ENCODE peak calls at places on chromosomes 5 and 9, in eight cellular contexts. One of them, this sample, is unnamed.

GRCh38 chr9:8857330-8858249 is 1058.0 kb upstream of the DMAC1 start:
- DNase-seq in GM23338: peak; percentile 86
- DNase-seq in endothelial cell of umbilical vein: peak; percentile 21
- DNase-seq in GM12891: no peak
- DNase-seq in SK-N-SH: peak; percentile 72
- DNase-seq in prostate gland: peak; percentile 36
- DNase-seq in esophagus muscularis mucosa: no peak
- DNase-seq in HCT116: no peak
- DNase-seq in this sample: no peak

GRCh38 chr5:110335361-110336046 is 391.0 kb downstream of the TMEM232 start:
- DNase-seq in GM23338: no peak
- DNase-seq in endothelial cell of umbilical vein: no peak
- DNase-seq in GM12891: no peak
- DNase-seq in SK-N-SH: no peak
- DNase-seq in prostate gland: no peak
- DNase-seq in esophagus muscularis mucosa: no peak
- DNase-seq in HCT116: no peak
- DNase-seq in this sample: no peak

GRCh38 chr5:39543335-39543734 is 118.6 kb upstream of the DAB2 start:
- DNase-seq in GM23338: no peak
- DNase-seq in endothelial cell of umbilical vein: peak; percentile 73
- DNase-seq in GM12891: no peak
- DNase-seq in SK-N-SH: no peak
- DNase-seq in prostate gland: no peak
- DNase-seq in esophagus muscularis mucosa: no peak
- DNase-seq in HCT116: no peak
- DNase-seq in this sample: no peak

GRCh38 chr5:9058161-9058560 is 487.7 kb downstream of the SEMA5A start:
- DNase-seq in GM23338: no peak
- DNase-seq in endothelial cell of umbilical vein: no peak
- DNase-seq in GM12891: no peak
- DNase-seq in SK-N-SH: no peak
- DNase-seq in prostate gland: no peak
- DNase-seq in esophagus muscularis mucosa: peak; percentile 37
- DNase-seq in HCT116: no peak
- DNase-seq in this sample: no peak

GRCh38 chr9:83199240-83199639 is 136.3 kb upstream of the RASEF start:
- DNase-seq in GM23338: peak; percentile 46
- DNase-seq in endothelial cell of umbilical vein: peak; percentile 65
- DNase-seq in GM12891: no peak
- DNase-seq in SK-N-SH: peak; percentile 63
- DNase-seq in prostate gland: peak; percentile 54
- DNase-seq in esophagus muscularis mucosa: no peak
- DNase-seq in HCT116: peak; percentile 16
- DNase-seq in this sample: peak; percentile 37

GRCh38 chr9:6600006-6600405 is 45.5 kb downstream of the GLDC start:
- DNase-seq in GM23338: no peak
- DNase-seq in endothelial cell of umbilical vein: no peak
- DNase-seq in GM12891: no peak
- DNase-seq in SK-N-SH: no peak
- DNase-seq in prostate gland: no peak
- DNase-seq in esophagus muscularis mucosa: no peak
- DNase-seq in HCT116: no peak
- DNase-seq in this sample: no peak

GRCh38 chr9:128141604-128142003 is 7.6 kb upstream of the LCN2 start:
- DNase-seq in GM23338: no peak
- DNase-seq in endothelial cell of umbilical vein: no peak
- DNase-seq in GM12891: no peak
- DNase-seq in SK-N-SH: no peak
- DNase-seq in prostate gland: no peak
- DNase-seq in esophagus muscularis mucosa: no peak
- DNase-seq in HCT116: no peak
- DNase-seq in this sample: no peak

GRCh38 chr5:72394688-72395087 is 74.5 kb downstream of the PTCD2 start:
- DNase-seq in GM23338: peak; percentile 28
- DNase-seq in endothelial cell of umbilical vein: peak; percentile 46
- DNase-seq in GM12891: no peak
- DNase-seq in SK-N-SH: no peak
- DNase-seq in prostate gland: no peak
- DNase-seq in esophagus muscularis mucosa: no peak
- DNase-seq in HCT116: no peak
- DNase-seq in this sample: no peak

GRCh38 chr5:91219803-91220371 is 163.2 kb downstream of the ARRDC3 start:
- DNase-seq in GM23338: peak; percentile 56
- DNase-seq in endothelial cell of umbilical vein: peak; percentile 63
- DNase-seq in GM12891: no peak
- DNase-seq in SK-N-SH: peak; percentile 16
- DNase-seq in prostate gland: no peak
- DNase-seq in esophagus muscularis mucosa: no peak
- DNase-seq in HCT116: peak; percentile 26
- DNase-seq in this sample: no peak

GRCh38 chr5:134138416-134139376 is 24.2 kb downstream of the TCF7 start:
- DNase-seq in GM23338: no peak
- DNase-seq in endothelial cell of umbilical vein: no peak
- DNase-seq in GM12891: peak; percentile 62
- DNase-seq in SK-N-SH: no peak
- DNase-seq in prostate gland: no peak
- DNase-seq in esophagus muscularis mucosa: peak; percentile 77
- DNase-seq in HCT116: no peak
- DNase-seq in this sample: peak; percentile 43

GRCh38 chr9:68964765-68965164 is 49.1 kb downstream of the PRKACG start:
- DNase-seq in GM23338: no peak
- DNase-seq in endothelial cell of umbilical vein: no peak
- DNase-seq in GM12891: no peak
- DNase-seq in SK-N-SH: no peak
- DNase-seq in prostate gland: no peak
- DNase-seq in esophagus muscularis mucosa: no peak
- DNase-seq in HCT116: no peak
- DNase-seq in this sample: no peak

GRCh38 chr9:105694848-105695581 is 674 bp downstream of the TMEM38B start:
- DNase-seq in GM23338: peak; percentile 80
- DNase-seq in endothelial cell of umbilical vein: peak; percentile 65
- DNase-seq in GM12891: peak; percentile 28
- DNase-seq in SK-N-SH: peak; percentile 81
- DNase-seq in prostate gland: peak; percentile 65
- DNase-seq in esophagus muscularis mucosa: no peak
- DNase-seq in HCT116: no peak
- DNase-seq in this sample: no peak

GRCh38 chr5:138716456-138716924 is 36.7 kb upstream of the CTNNA1 start:
- DNase-seq in GM23338: peak; percentile 38
- DNase-seq in endothelial cell of umbilical vein: no peak
- DNase-seq in GM12891: no peak
- DNase-seq in SK-N-SH: peak; percentile 48
- DNase-seq in prostate gland: peak; percentile 14
- DNase-seq in esophagus muscularis mucosa: no peak
- DNase-seq in HCT116: no peak
- DNase-seq in this sample: no peak

GRCh38 chr9:6552033-6552737 is 93.3 kb downstream of the GLDC start:
- DNase-seq in GM23338: peak; percentile 33
- DNase-seq in endothelial cell of umbilical vein: peak; percentile 92
- DNase-seq in GM12891: no peak
- DNase-seq in SK-N-SH: peak; percentile 27
- DNase-seq in prostate gland: no peak
- DNase-seq in esophagus muscularis mucosa: no peak
- DNase-seq in HCT116: no peak
- DNase-seq in this sample: no peak

GRCh38 chr5:44860267-44860666 is 51.5 kb downstream of the MRPS30 start:
- DNase-seq in GM23338: no peak
- DNase-seq in endothelial cell of umbilical vein: no peak
- DNase-seq in GM12891: no peak
- DNase-seq in SK-N-SH: no peak
- DNase-seq in prostate gland: no peak
- DNase-seq in esophagus muscularis mucosa: no peak
- DNase-seq in HCT116: no peak
- DNase-seq in this sample: no peak

GRCh38 chr9:113993838-113994540 is 84.1 kb downstream of the AMBP start:
- DNase-seq in GM23338: no peak
- DNase-seq in endothelial cell of umbilical vein: peak; percentile 95
- DNase-seq in GM12891: no peak
- DNase-seq in SK-N-SH: peak; percentile 59
- DNase-seq in prostate gland: peak; percentile 96
- DNase-seq in esophagus muscularis mucosa: no peak
- DNase-seq in HCT116: no peak
- DNase-seq in this sample: peak; percentile 86
- TF ChIP-seq POLR2AphosphoS5 in GM23338: no peak
- TF ChIP-seq POLR2AphosphoS5 in endothelial cell of umbilical vein: peak; percentile 71
- TF ChIP-seq POLR2AphosphoS5 in GM12891: no peak
- TF ChIP-seq POLR2AphosphoS5 in SK-N-SH: no peak
- TF ChIP-seq POLR2AphosphoS5 in prostate gland: peak; percentile 95
- TF ChIP-seq POLR2AphosphoS5 in esophagus muscularis mucosa: no peak
- TF ChIP-seq POLR2AphosphoS5 in HCT116: no peak
- TF ChIP-seq POLR2AphosphoS5 in this sample: peak; percentile 24

GRCh38 chr9:15178621-15179020 is 128.4 kb downstream of the TTC39B start:
- DNase-seq in GM23338: no peak
- DNase-seq in endothelial cell of umbilical vein: no peak
- DNase-seq in GM12891: no peak
- DNase-seq in SK-N-SH: no peak
- DNase-seq in prostate gland: no peak
- DNase-seq in esophagus muscularis mucosa: no peak
- DNase-seq in HCT116: no peak
- DNase-seq in this sample: no peak

GRCh38 chr9:15182755-15183154 is 124.3 kb downstream of the TTC39B start:
- DNase-seq in GM23338: no peak
- DNase-seq in endothelial cell of umbilical vein: no peak
- DNase-seq in GM12891: no peak
- DNase-seq in SK-N-SH: peak; percentile 33
- DNase-seq in prostate gland: no peak
- DNase-seq in esophagus muscularis mucosa: no peak
- DNase-seq in HCT116: no peak
- DNase-seq in this sample: no peak

GRCh38 chr9:15180124-15180523 is 126.9 kb downstream of the TTC39B start:
- DNase-seq in GM23338: no peak
- DNase-seq in endothelial cell of umbilical vein: no peak
- DNase-seq in GM12891: no peak
- DNase-seq in SK-N-SH: no peak
- DNase-seq in prostate gland: no peak
- DNase-seq in esophagus muscularis mucosa: no peak
- DNase-seq in HCT116: no peak
- DNase-seq in this sample: no peak

GRCh38 chr9:15176821-15177220 is 130.2 kb downstream of the TTC39B start:
- DNase-seq in GM23338: no peak
- DNase-seq in endothelial cell of umbilical vein: no peak
- DNase-seq in GM12891: no peak
- DNase-seq in SK-N-SH: no peak
- DNase-seq in prostate gland: no peak
- DNase-seq in esophagus muscularis mucosa: no peak
- DNase-seq in HCT116: no peak
- DNase-seq in this sample: no peak

GRCh38 chr9:15182003-15182695 is 124.9 kb downstream of the TTC39B start:
- DNase-seq in GM23338: no peak
- DNase-seq in endothelial cell of umbilical vein: no peak
- DNase-seq in GM12891: no peak
- DNase-seq in SK-N-SH: peak; percentile 33
- DNase-seq in prostate gland: no peak
- DNase-seq in esophagus muscularis mucosa: no peak
- DNase-seq in HCT116: no peak
- DNase-seq in this sample: no peak
- TF ChIP-seq POLR2AphosphoS5 in GM23338: no peak
- TF ChIP-seq POLR2AphosphoS5 in endothelial cell of umbilical vein: no peak
- TF ChIP-seq POLR2AphosphoS5 in GM12891: no peak
- TF ChIP-seq POLR2AphosphoS5 in SK-N-SH: no peak
- TF ChIP-seq POLR2AphosphoS5 in prostate gland: no peak
- TF ChIP-seq POLR2AphosphoS5 in esophagus muscularis mucosa: no peak
- TF ChIP-seq POLR2AphosphoS5 in HCT116: no peak
- TF ChIP-seq POLR2AphosphoS5 in this sample: no peak

GRCh38 chr9:35717132-35717870 is 14.7 kb downstream of the TLN1 start:
- DNase-seq in GM23338: no peak
- DNase-seq in endothelial cell of umbilical vein: no peak
- DNase-seq in GM12891: no peak
- DNase-seq in SK-N-SH: no peak
- DNase-seq in prostate gland: no peak
- DNase-seq in esophagus muscularis mucosa: no peak
- DNase-seq in HCT116: no peak
- DNase-seq in this sample: no peak
- TF ChIP-seq POLR2AphosphoS5 in GM23338: no peak
- TF ChIP-seq POLR2AphosphoS5 in endothelial cell of umbilical vein: no peak
- TF ChIP-seq POLR2AphosphoS5 in GM12891: no peak
- TF ChIP-seq POLR2AphosphoS5 in SK-N-SH: no peak
- TF ChIP-seq POLR2AphosphoS5 in prostate gland: no peak
- TF ChIP-seq POLR2AphosphoS5 in esophagus muscularis mucosa: no peak
- TF ChIP-seq POLR2AphosphoS5 in HCT116: no peak
- TF ChIP-seq POLR2AphosphoS5 in this sample: no peak

GRCh38 chr9:111029260-111029659 is 9.0 kb downstream of the LPAR1 start:
- DNase-seq in GM23338: no peak
- DNase-seq in endothelial cell of umbilical vein: no peak
- DNase-seq in GM12891: no peak
- DNase-seq in SK-N-SH: no peak
- DNase-seq in prostate gland: no peak
- DNase-seq in esophagus muscularis mucosa: no peak
- DNase-seq in HCT116: no peak
- DNase-seq in this sample: no peak
- TF ChIP-seq POLR2AphosphoS5 in GM23338: no peak
- TF ChIP-seq POLR2AphosphoS5 in endothelial cell of umbilical vein: no peak
- TF ChIP-seq POLR2AphosphoS5 in GM12891: no peak
- TF ChIP-seq POLR2AphosphoS5 in SK-N-SH: no peak
- TF ChIP-seq POLR2AphosphoS5 in prostate gland: no peak
- TF ChIP-seq POLR2AphosphoS5 in esophagus muscularis mucosa: no peak
- TF ChIP-seq POLR2AphosphoS5 in HCT116: no peak
- TF ChIP-seq POLR2AphosphoS5 in this sample: no peak